ENCODE peak calls at places on chromosomes 11 and 22, in four cellular contexts. V is HepG2, S is GM12878, R is K562. H is an unnamed sample.

GRCh38 chr11:4543561-4543960 is 1.4 kb upstream of the OR52M1 start:
- DNase-seq in V (no peak), S (no peak), R (no peak), H (peak)

GRCh38 chr11:61888043-61888442 is 3.3 kb downstream of the FADS3 start:
- DNase-seq in V (no peak), S (no peak), R (no peak), H (peak)

GRCh38 chr11:73158356-73159051 is 16.4 kb upstream of the FCHSD2 start:
- DNase-seq in V (peak), S (no peak), R (no peak), H (no peak)

GRCh38 chr11:46611526-46612304 is 5.3 kb downstream of the HARBI1 start:
- DNase-seq in V (peak), S (no peak), R (no peak), H (no peak)

GRCh38 chr22:27460596-27461347 is 340.8 kb downstream of the MN1 start:
- DNase-seq in V (no peak), S (no peak), R (no peak), H (no peak)

GRCh38 chr11:99884750-99885149 is 802.3 kb upstream of the ARHGAP42 start:
- DNase-seq in V (no peak), S (no peak), R (no peak), H (no peak)

GRCh38 chr11:123188508-123189165 is 6.4 kb downstream of the CLMP start:
- DNase-seq in V (no peak), S (no peak), R (no peak), H (peak)

GRCh38 chr22:29011200-29011867 is 50.3 kb downstream of the C22orf31 start:
- DNase-seq in V (no peak), S (no peak), R (no peak), H (peak)

GRCh38 chr11:110989734-110990133 is 255.8 kb upstream of the POU2AF2 start:
- DNase-seq in V (no peak), S (no peak), R (no peak), H (no peak)

GRCh38 chr11:72475359-72475758 is 41.0 kb upstream of the CLPB start:
- DNase-seq in V (no peak), S (no peak), R (no peak), H (no peak)

GRCh38 chr22:39297490-39298193 is 21.8 kb downstream of the RPL3 start:
- DNase-seq in V (no peak), S (no peak), R (no peak), H (no peak)
- H2AFZ ChIP-seq in V (no peak), S (no peak), R (no peak), H (peak)

GRCh38 chr22:45125198-45125597 is 38.5 kb upstream of the NUP50 start:
- DNase-seq in V (no peak), S (no peak), R (no peak), H (no peak)

GRCh38 chr22:45129703-45130524 is 33.8 kb upstream of the NUP50 start:
- DNase-seq in V (no peak), S (no peak), R (no peak), H (no peak)

GRCh38 chr22:45124176-45124857 is 39.4 kb upstream of the NUP50 start:
- DNase-seq in V (no peak), S (no peak), R (no peak), H (no peak)

GRCh38 chr22:45131749-45132148 is 32.0 kb upstream of the NUP50 start:
- DNase-seq in V (no peak), S (no peak), R (no peak), H (no peak)

GRCh38 chr22:45127866-45128265 is 35.9 kb upstream of the NUP50 start:
- DNase-seq in V (no peak), S (no peak), R (no peak), H (no peak)
- TF ChIP-seq MYC in V (no peak), S (no peak), R (no peak), H (no peak)

GRCh38 chr11:87736928-87737327 is 438.3 kb downstream of the RAB38 start:
- DNase-seq in V (no peak), S (no peak), R (no peak), H (no peak)
- TF ChIP-seq POLR2AphosphoS5 in V (no peak), S (no peak), R (no peak), H (no peak)

DNA sequence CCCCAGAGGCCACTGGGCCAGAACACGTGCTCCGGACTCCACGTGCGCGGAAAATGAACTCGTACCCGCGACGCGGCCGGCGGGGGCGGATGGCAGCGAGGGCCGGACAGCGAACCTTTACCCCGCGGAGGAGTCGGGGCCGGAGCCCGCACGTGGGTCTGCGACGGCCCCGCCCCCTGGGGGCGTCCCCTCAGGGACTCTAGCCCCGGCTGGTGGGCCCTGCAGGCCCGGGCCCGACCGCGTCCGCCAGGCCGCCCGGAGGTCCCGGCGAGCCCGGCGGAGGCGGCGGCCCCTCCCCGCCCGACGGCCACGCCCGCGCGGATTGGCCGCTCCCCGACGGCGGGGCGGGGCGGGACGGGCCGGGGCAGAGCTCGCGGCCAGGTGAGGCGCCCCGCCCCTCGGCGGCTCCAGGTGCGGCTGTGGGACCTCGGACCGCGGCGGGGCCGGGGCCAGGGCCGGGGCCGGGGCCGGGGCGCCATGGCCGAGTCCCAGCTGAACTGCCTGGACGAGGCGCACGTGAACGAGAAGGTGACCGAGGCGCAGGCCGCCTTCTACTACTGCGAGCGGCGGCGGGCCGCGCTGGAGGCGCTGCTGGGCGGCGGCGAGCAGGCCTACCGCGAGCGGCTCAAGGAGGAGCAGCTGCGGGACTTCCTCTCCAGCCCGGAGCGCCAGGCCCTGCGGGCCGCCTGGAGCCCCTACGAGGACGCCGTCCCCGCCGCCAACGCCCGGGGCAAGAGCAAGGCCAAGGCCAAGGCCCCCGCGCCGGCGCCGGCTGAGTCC is at the start of gene FAM83F:
- DNase-seq in V (no peak), S (no peak), R (peak), H (no peak)
- H2AFZ ChIP-seq in V (no peak), S (no peak), R (peak), H (no peak)

GRCh38 chr11:128365044-128365443 is 222.3 kb downstream of the ETS1 start:
- DNase-seq in V (peak), S (no peak), R (no peak), H (peak)
- TF ChIP-seq MYC in V (no peak), S (no peak), R (no peak), H (no peak)

GRCh38 chr22:31046591-31047226 is 34.4 kb upstream of the SMTN start:
- DNase-seq in V (peak), S (no peak), R (peak), H (peak)
- TF ChIP-seq POLR2AphosphoS5 in V (no peak), S (no peak), R (no peak), H (peak)

DNA sequence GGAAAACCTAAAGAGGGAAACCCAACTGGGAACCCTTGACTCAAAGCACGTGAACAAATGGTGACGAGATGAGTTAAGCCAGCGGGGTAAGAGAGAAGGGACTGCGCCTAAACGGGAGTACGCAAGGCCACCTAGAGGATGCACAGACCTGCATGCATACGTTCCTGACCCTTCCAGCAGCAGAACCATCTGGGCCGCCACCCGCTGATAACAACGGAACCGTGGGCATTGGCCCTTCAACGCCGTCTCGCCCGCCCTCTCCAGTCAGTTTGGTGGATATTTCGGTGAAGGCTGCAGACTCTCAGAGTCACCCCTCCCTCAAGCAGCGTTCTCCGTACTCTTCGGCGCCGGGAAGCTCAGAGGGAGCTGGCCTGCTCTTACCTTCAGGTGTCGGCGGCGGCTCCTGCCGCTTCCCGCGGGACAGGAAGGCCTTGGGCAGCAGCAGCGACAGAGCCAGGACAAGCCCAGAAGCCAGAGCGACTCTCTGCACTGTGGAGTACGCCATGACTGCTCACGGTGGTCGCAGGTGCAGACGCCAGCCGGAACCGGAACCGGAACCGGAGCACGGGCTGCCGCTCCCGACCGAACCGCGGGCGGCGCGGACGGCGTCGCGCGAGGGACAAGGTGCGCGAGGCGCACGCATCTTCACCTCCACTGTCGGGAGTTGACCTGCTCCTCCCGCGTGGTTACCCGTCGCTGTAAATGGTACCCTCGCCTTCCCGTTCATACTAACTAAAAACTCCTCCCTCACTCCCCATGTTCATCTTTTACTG is at the start of gene RIC3:
- DNase-seq in V (no peak), S (no peak), R (no peak), H (no peak)
- H2AFZ ChIP-seq in V (no peak), S (peak), R (no peak), H (peak)

GRCh38 chr11:35717520-35717919 is 54.9 kb downstream of the TRIM44 start:
- DNase-seq in V (no peak), S (peak), R (no peak), H (no peak)

GRCh38 chr11:35722641-35723040 is 60.1 kb downstream of the TRIM44 start:
- DNase-seq in V (no peak), S (no peak), R (no peak), H (no peak)

GRCh38 chr11:35725880-35726279 is 63.3 kb downstream of the TRIM44 start:
- DNase-seq in V (no peak), S (no peak), R (peak), H (peak)

GRCh38 chr11:35723493-35724284 is 61.1 kb downstream of the TRIM44 start:
- DNase-seq in V (no peak), S (no peak), R (no peak), H (peak)

GRCh38 chr11:35721576-35722341 is 59.2 kb downstream of the TRIM44 start:
- DNase-seq in V (no peak), S (no peak), R (no peak), H (no peak)
- TF ChIP-seq MYC in V (no peak), S (no peak), R (no peak), H (no peak)

GRCh38 chr11:69669486-69669885 is 5.7 kb downstream of the LTO1 start:
- DNase-seq in V (no peak), S (no peak), R (no peak), H (no peak)
- TF ChIP-seq POLR2AphosphoS5 in V (no peak), S (no peak), R (no peak), H (no peak)

H was measured in endothelial cell of umbilical vein.